ENCODE peak calls at places on chromosomes 12 and 14, in five cellular contexts. Z is lower leg skin; N is CD4-positive, alpha-beta T cell; B is ovary; G is cardiac muscle cell. L is an unnamed sample.

GRCh38 chr12:121026274-121027045 is 10.2 kb upstream of the C12orf43 start:
- DNase-seq in G (peak), Z (no peak), B (no peak), N (no peak), L (no peak)

GRCh38 chr12:95224202-95225170 is 6.9 kb downstream of the VEZT start:
- DNase-seq in B (no peak), N (no peak), Z (no peak), G (peak), L (no peak)

GRCh38 chr12:79897617-79898016 is 37.3 kb downstream of the PPP1R12A start:
- DNase-seq in N (no peak), B (no peak), Z (no peak), G (peak), L (no peak)

GRCh38 chr12:120844768-120845449 is 59.2 kb downstream of the SPPL3 start:
- DNase-seq in Z (no peak), N (no peak), B (no peak), G (no peak), L (no peak)

GRCh38 chr12:8681129-8681902 is 16.5 kb upstream of the RIMKLB start:
- DNase-seq in N (no peak), G (peak), Z (no peak), B (no peak), L (no peak)

GRCh38 chr14:95523051-95523817 is 6.8 kb upstream of the SYNE3 start:
- DNase-seq in N (peak), G (peak), Z (no peak), B (no peak), L (no peak)

GRCh38 chr12:59067068-59067467 is 146.8 kb upstream of the LRIG3 start:
- DNase-seq in B (no peak), N (no peak), Z (no peak), G (peak), L (peak)

GRCh38 chr14:99853206-99853605 is 60.0 kb downstream of the EML1 start:
- DNase-seq in Z (no peak), B (no peak), G (no peak), N (no peak), L (no peak)

DNA sequence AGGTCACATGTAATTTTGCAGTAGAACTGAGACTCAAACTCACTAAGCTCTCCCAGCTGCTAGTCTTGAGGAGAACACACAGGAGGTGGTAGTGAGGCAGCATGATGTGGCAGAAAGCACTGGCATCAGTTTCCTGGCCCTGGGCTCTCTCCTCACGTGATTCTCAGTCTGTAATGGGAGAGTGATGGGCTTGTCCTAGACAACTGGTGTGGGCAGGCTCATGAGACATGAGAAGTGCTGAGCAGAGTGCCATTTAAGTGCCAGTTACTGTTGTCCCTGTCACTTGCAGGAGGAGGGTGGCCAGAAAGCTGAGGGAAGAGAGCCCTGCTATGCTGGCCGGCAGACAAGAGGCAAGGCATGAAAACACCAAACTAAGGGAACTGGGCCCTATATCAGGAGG is 48.5 kb upstream of the OVCH1 start:
- DNase-seq in G (no peak), B (no peak), N (no peak), Z (no peak), L (no peak)
- TF ChIP-seq CTCF in G (no peak), B (no peak), N (no peak), Z (no peak), L (no peak)

DNA sequence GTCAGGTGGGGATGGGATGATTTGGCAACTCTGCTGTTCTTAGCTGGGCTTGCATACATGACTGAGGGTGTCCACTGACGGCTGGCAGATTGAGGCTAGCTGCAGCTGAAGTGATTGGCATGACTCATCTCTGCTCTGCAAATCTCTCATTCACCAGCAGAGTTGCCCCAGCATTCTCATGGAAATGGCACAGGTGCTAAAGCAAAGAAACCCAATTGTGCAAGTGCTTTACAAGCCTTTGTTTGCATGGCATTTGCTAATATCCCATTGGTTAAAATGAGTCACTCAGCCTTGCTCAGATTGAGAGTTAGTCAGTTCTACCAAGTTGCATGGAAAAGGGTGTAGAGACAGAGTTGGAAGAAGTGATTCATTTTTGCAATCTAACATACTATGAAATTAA is 389.7 kb upstream of the FAR2 start:
- DNase-seq in B (no peak), Z (no peak), G (peak), N (no peak), L (no peak)
- TF ChIP-seq CTCF in B (no peak), Z (no peak), G (no peak), N (no peak), L (no peak)

DNA sequence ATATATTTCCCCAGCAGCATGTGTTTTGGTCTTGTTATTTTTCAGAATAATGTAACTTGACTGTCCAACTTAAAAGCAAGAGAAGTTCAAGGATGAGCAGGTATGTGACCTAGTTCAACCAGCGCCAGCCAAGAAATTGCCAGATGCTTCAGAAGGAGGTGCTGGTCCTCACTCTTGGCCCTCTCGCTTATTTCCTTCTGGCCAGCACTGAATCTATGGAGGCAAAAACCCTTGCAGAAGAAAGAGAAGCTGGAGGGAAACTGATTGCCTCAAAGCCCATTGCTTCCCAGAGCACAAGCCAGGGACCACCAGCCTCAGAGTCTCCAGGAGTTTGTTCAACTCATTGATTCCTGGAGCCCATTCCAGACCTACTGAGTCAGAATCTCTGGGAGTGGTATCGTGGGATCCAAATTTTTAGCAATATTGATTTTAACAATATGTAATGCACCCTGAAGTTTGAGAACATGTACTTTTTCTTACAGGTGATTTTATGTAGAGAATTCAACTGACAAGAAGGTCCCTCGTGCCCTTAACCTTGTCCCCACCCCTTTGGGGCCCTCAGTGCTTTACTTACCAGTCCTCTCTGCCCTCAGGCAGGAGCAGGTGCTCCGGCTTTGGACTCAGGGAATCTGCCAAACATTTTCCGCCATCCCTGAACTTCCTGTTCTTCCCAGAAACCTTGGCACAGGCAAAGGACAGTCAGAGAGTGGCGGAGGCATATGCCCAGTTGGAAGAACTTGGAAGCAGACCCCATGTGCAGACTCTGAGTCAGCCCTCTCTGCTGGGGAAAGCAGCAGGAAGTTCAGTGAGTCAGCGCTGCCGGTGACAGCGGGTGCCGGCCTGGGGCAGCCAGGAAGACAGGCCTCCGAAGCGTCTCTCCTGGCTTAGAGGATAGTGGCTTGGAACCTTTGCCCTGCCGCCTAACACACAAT is 10.3 kb downstream of the BEST3 start:
- DNase-seq in G (peak), Z (peak), B (peak), N (peak), L (peak)
- TF ChIP-seq CTCF in G (no peak), Z (no peak), B (no peak), N (no peak), L (no peak)

GRCh38 chr12:76080729-76081415 is 3.6 kb downstream of the NAP1L1 start:
- DNase-seq in B (no peak), Z (no peak), G (no peak), N (no peak), L (no peak)
- TF ChIP-seq CTCF in B (no peak), Z (no peak), G (no peak), N (no peak), L (no peak)

L was measured in nephron progenitor cell.